ENCODE peak calls at places on chromosomes 11 and 22, in six cellular contexts. V is AG04450, O is HCEC 1CT, U is DMS53, P is NB4, Y is neuronal stem cell. N is an unnamed sample.

GRCh38 chr11:132099692-132100091 is 729.3 kb downstream of the NTM start:
- DNase-seq in V (no peak), O (no peak), U (peak), P (peak), Y (peak), N (no peak)

GRCh38 chr22:49946612-49947295 is 13.8 kb upstream of the PIM3 start:
- DNase-seq in V (no peak), O (no peak), U (peak), P (no peak), Y (no peak), N (no peak)

GRCh38 chr11:48124880-48125279 is 91.7 kb upstream of the OR4B1 start:
- DNase-seq in V (no peak), O (no peak), U (no peak), P (no peak), Y (no peak), N (no peak)

GRCh38 chr11:64007629-64008282 is 21.5 kb downstream of the OTUB1 start:
- DNase-seq in V (no peak), O (no peak), U (peak), P (no peak), Y (no peak), N (no peak)

GRCh38 chr11:124762624-124763155 is 600 bp upstream of the ESAM start:
- DNase-seq in V (no peak), O (no peak), U (peak), P (no peak), Y (no peak), N (no peak)

GRCh38 chr11:96045622-96046456 is 121.9 kb upstream of the MTMR2 start:
- DNase-seq in V (no peak), O (no peak), U (no peak), P (no peak), Y (no peak), N (peak)

GRCh38 chr11:45662665-45663485 is 2.5 kb downstream of the CHST1 start:
- DNase-seq in V (peak), O (peak), U (peak), P (peak), Y (no peak), N (peak)

GRCh38 chr22:30314918-30315317 is 11.8 kb downstream of the TBC1D10A start:
- DNase-seq in V (no peak), O (no peak), U (no peak), P (no peak), Y (no peak), N (no peak)

GRCh38 chr22:43504068-43504467 is 92.3 kb downstream of the MPPED1 start:
- DNase-seq in V (no peak), O (no peak), U (no peak), P (no peak), Y (no peak), N (no peak)

GRCh38 chr11:61587541-61587941 is 6.7 kb upstream of the SYT7 start:
- DNase-seq in V (no peak), O (peak), U (peak), P (no peak), Y (peak), N (no peak)

GRCh38 chr11:100808904-100809491 is 121.9 kb downstream of the ARHGAP42 start:
- DNase-seq in V (no peak), O (peak), U (no peak), P (no peak), Y (no peak), N (no peak)

GRCh38 chr11:126546694-126547093 is 191.2 kb downstream of the ST3GAL4 start:
- DNase-seq in V (no peak), O (no peak), U (no peak), P (no peak), Y (no peak), N (no peak)

GRCh38 chr11:35567737-35568465 is 42.5 kb upstream of the PAMR1 start:
- DNase-seq in V (no peak), O (no peak), U (peak), P (no peak), Y (no peak), N (no peak)

GRCh38 chr11:118870396-118871343 is 13.0 kb upstream of the CXCR5 start:
- DNase-seq in V (no peak), O (peak), U (peak), P (peak), Y (no peak), N (no peak)

GRCh38 chr11:13386567-13386966 is 76.5 kb downstream of the BTBD10 start:
- DNase-seq in V (no peak), O (no peak), U (peak), P (no peak), Y (no peak), N (no peak)

GRCh38 chr11:104650234-104650633 is 248.0 kb downstream of the CASP12 start:
- DNase-seq in V (no peak), O (no peak), U (peak), P (peak), Y (peak), N (no peak)

GRCh38 chr11:20026629-20027545 is 133.4 kb downstream of the DBX1 start:
- DNase-seq in V (no peak), O (no peak), U (peak), P (no peak), Y (no peak), N (no peak)